ENCODE peak calls at places on chromosomes 13 and 19, in nine cellular contexts. F is A673; V is aorta; P is adrenal gland; R is lower lobe of right lung; B is IMR-90; D is mammary epithelial cell; M is fibroblast of lung; Y is CD4-positive, alpha-beta memory T cell. O is an unnamed sample.

GRCh38 chr13:95644611-95645052 is at the start of gene DZIP1:
- DNase-seq in B (peak; percentile 83), F (peak; percentile 61), V (peak; percentile 87), M (peak; percentile 88), D (peak; percentile 77), Y (no peak), R (peak; percentile 60), P (peak; percentile 74), O (peak; percentile 54)

GRCh38 chr13:57408312-57408711 is 223.2 kb upstream of the PCDH17 start:
- DNase-seq in V (no peak), P (no peak), M (no peak), D (no peak), R (no peak), F (peak; percentile 4), Y (no peak), B (no peak), O (no peak)

GRCh38 chr13:74052402-74052928 is 81.7 kb downstream of the KLF12 start:
- DNase-seq in M (no peak), R (peak; percentile 61), Y (no peak), B (no peak), P (no peak), V (peak; percentile 73), F (no peak), D (no peak), O (no peak)

GRCh38 chr13:49086711-49087110 is 111.0 kb downstream of the FNDC3A start:
- DNase-seq in B (peak; percentile 76), F (peak; percentile 11), R (no peak), Y (no peak), P (no peak), D (peak; percentile 75), M (peak; percentile 65), V (no peak), O (no peak)

GRCh38 chr13:112150352-112150751 is 83.4 kb downstream of the SOX1 start:
- DNase-seq in R (peak; percentile 78), V (no peak), M (no peak), B (no peak), F (no peak), P (no peak), Y (no peak), D (no peak), O (no peak)

GRCh38 chr13:113184568-113185440 is 23.7 kb downstream of the PCID2 start:
- DNase-seq in V (no peak), D (no peak), F (no peak), R (no peak), B (no peak), M (no peak), P (no peak), Y (peak; percentile 50), O (no peak)

GRCh38 chr13:110499621-110500281 is 61.8 kb downstream of the RAB20 start:
- DNase-seq in M (peak; percentile 86), R (no peak), F (peak; percentile 75), D (no peak), V (no peak), P (no peak), Y (no peak), B (peak; percentile 50), O (no peak)

GRCh38 chr13:30866692-30867669 is 39.1 kb upstream of the MEDAG start:
- DNase-seq in Y (no peak), V (no peak), R (no peak), P (no peak), D (no peak), M (no peak), F (no peak), B (no peak), O (no peak)

GRCh38 chr13:42280537-42280936 is 8.6 kb downstream of the AKAP11 start:
- DNase-seq in V (no peak), M (no peak), Y (no peak), B (no peak), D (no peak), F (peak; percentile 29), P (no peak), R (no peak), O (no peak)

GRCh38 chr13:39956036-39956435 is 300.6 kb downstream of the COG6 start:
- DNase-seq in V (no peak), F (no peak), B (no peak), P (no peak), R (no peak), M (no peak), Y (peak; percentile 18), D (peak; percentile 15), O (no peak)

GRCh38 chr19:23403581-23404324 is 8.5 kb upstream of the ZNF91 start:
- DNase-seq in F (no peak), Y (no peak), M (no peak), V (no peak), R (no peak), P (no peak), B (no peak), D (no peak), O (peak; percentile 93)

GRCh38 chr19:7710616-7711015 is 8.7 kb upstream of the FCER2 start:
- DNase-seq in P (no peak), Y (no peak), V (no peak), R (no peak), D (no peak), M (no peak), F (no peak), B (no peak), O (no peak)

GRCh38 chr13:75357576-75358295 is 124.2 kb downstream of the TBC1D4 start:
- DNase-seq in M (peak; percentile 66), Y (peak; percentile 62), V (no peak), B (peak; percentile 68), P (peak; percentile 41), R (no peak), D (peak; percentile 51), F (peak; percentile 89), O (no peak)

GRCh38 chr13:86383561-86383960 is 584.3 kb upstream of the SLITRK6 start:
- DNase-seq in B (no peak), D (no peak), Y (no peak), M (no peak), P (no peak), V (no peak), R (no peak), F (no peak), O (no peak)

GRCh38 chr19:48806818-48807589 is 3.8 kb downstream of the BCAT2 start:
- DNase-seq in R (no peak), M (peak; percentile 40), B (peak; percentile 39), F (peak; percentile 77), D (no peak), V (no peak), P (no peak), Y (no peak), O (peak; percentile 76)

GRCh38 chr13:45464687-45465453 is at the start of gene COG3:
- DNase-seq in V (peak; percentile 95), B (peak; percentile 97), F (peak; percentile 98), Y (peak; percentile 97), P (peak; percentile 96), D (peak; percentile 98), R (peak; percentile 95), M (peak; percentile 98), O (peak; percentile 97)

GRCh38 chr13:31793246-31793645 is 53.9 kb downstream of the RXFP2 start:
- DNase-seq in B (peak; percentile 66), D (peak; percentile 6), V (no peak), P (no peak), R (no peak), F (no peak), M (peak; percentile 20), Y (no peak), O (no peak)

GRCh38 chr19:44530777-44531176 is 1.3 kb upstream of the CEACAM20 start:
- DNase-seq in B (no peak), D (no peak), P (no peak), V (no peak), M (peak; percentile 50), Y (no peak), F (no peak), R (no peak), O (no peak)

GRCh38 chr19:57803594-57804325 is 11.0 kb downstream of the ZNF552 start:
- DNase-seq in F (peak; percentile 40), P (peak; percentile 39), V (peak; percentile 64), Y (no peak), M (peak; percentile 99), R (no peak), D (peak; percentile 67), B (peak; percentile 79), O (peak; percentile 62)
- H3K4me1 ChIP-seq in F (peaks cover 7% of the 10 kb centered on the region), P (peaks cover 37% of the 10 kb centered on the region), V (no peaks in the 10 kb centered on the region), Y (no peaks in the 10 kb centered on the region), M (no peaks in the 10 kb centered on the region), R (peaks cover 31% of the 10 kb centered on the region), D (peaks cover 45% of the 10 kb centered on the region), B (peaks cover 6% of the 10 kb centered on the region), O (peaks cover 12% of the 10 kb centered on the region)

GRCh38 chr13:25928941-25929505 is 122.8 kb downstream of the SHISA2 start:
- DNase-seq in Y (no peak), M (peak; percentile 66), R (no peak), F (no peak), P (no peak), D (no peak), V (no peak), B (no peak), O (no peak)

GRCh38 chr13:25927966-25928365 is 123.8 kb downstream of the SHISA2 start:
- DNase-seq in B (no peak), R (no peak), D (no peak), V (no peak), Y (no peak), M (peak; percentile 24), F (no peak), P (no peak), O (no peak)

GRCh38 chr13:25929816-25930215 is 122.0 kb downstream of the SHISA2 start:
- DNase-seq in B (no peak), M (no peak), P (no peak), D (no peak), Y (no peak), V (no peak), R (no peak), F (no peak), O (no peak)

GRCh38 chr13:25932353-25932752 is 119.5 kb downstream of the SHISA2 start:
- DNase-seq in D (no peak), P (no peak), V (no peak), B (no peak), F (no peak), Y (no peak), R (no peak), M (no peak), O (no peak)

DNA sequence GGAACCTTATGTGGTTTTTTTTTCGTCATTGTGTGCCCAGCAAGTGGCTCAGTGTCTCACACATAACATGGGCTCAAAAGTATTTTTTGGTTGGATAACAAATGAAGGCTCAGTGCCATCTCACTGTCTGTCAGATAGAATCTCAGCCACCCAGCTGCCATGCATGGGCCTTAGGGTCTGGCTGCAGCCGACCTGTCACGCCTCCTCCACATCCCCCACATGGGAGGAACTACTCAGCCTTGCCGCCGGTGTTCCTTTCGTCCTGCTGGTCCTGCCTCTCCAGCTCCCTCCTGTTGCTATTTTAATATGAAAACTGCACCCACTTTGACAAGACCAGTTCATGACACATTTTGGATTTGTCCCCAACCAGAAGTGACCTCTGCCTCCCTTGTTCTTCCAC is 121.2 kb downstream of the SHISA2 start:
- DNase-seq in D (no peak), F (no peak), R (no peak), M (no peak), P (no peak), Y (no peak), B (no peak), V (no peak), O (no peak)
- H3K27me3 ChIP-seq in D (no peaks in the 10 kb centered on the region), F (no peaks in the 10 kb centered on the region), R (no peaks in the 10 kb centered on the region), M (no peaks in the 10 kb centered on the region), P (no peaks in the 10 kb centered on the region), Y (no peaks in the 10 kb centered on the region), B (no peaks in the 10 kb centered on the region), V (no peaks in the 10 kb centered on the region), O (no peaks in the 10 kb centered on the region)

GRCh38 chr19:1236566-1236965 is 1.2 kb downstream of the CBARP start:
- DNase-seq in Y (no peak), P (no peak), R (no peak), B (no peak), D (no peak), M (no peak), V (no peak), F (no peak), O (no peak)
- H3K4me1 ChIP-seq in Y (peaks cover 23% of the 10 kb centered on the region), P (peaks cover 45% of the 10 kb centered on the region), R (peaks cover 48% of the 10 kb centered on the region), B (peaks cover 30% of the 10 kb centered on the region), D (peaks cover 24% of the 10 kb centered on the region), M (peaks cover 16% of the 10 kb centered on the region), V (no peaks in the 10 kb centered on the region), F (peaks cover 24% of the 10 kb centered on the region), O (peaks cover 24% of the 10 kb centered on the region)

GRCh38 chr19:17685451-17686026 is 2.6 kb downstream of the UNC13A start:
- DNase-seq in V (no peak), D (no peak), P (no peak), R (no peak), F (no peak), Y (no peak), M (no peak), B (no peak), O (no peak)
- H3K27me3 ChIP-seq in V (no peaks in the 10 kb centered on the region), D (peaks cover 15% of the 10 kb centered on the region), P (peaks cover 22% of the 10 kb centered on the region), R (peaks cover 69% of the 10 kb centered on the region), F (no peaks in the 10 kb centered on the region), Y (peaks cover 18% of the 10 kb centered on the region), M (peaks cover 17% of the 10 kb centered on the region), B (peaks cover 21% of the 10 kb centered on the region), O (peaks cover 32% of the 10 kb centered on the region)